ENCODE peak calls at places on chromosomes 1 and 21, in six cellular contexts. One of them, this sample, is unnamed.

GRCh38 chr1:29849038-29849750 is 612.9 kb downstream of the PTPRU start:
- DNase-seq in ovary: no peak
- DNase-seq in pancreas: no peak
- DNase-seq in astrocyte of the cerebellum: no peak
- DNase-seq in CD8-positive, alpha-beta T cell: peak
- DNase-seq in epithelial cell of esophagus: peak
- DNase-seq in this sample: peak

GRCh38 chr1:43858324-43858723 is 75.3 kb upstream of the ARTN start:
- DNase-seq in ovary: peak
- DNase-seq in astrocyte of the cerebellum: peak
- DNase-seq in CD8-positive, alpha-beta T cell: no peak
- DNase-seq in epithelial cell of esophagus: peak
- DNase-seq in pancreas: no peak
- DNase-seq in this sample: no peak

GRCh38 chr1:93779540-93780121 is 98.0 kb upstream of the BCAR3 start:
- DNase-seq in pancreas: no peak
- DNase-seq in epithelial cell of esophagus: peak
- DNase-seq in astrocyte of the cerebellum: peak
- DNase-seq in CD8-positive, alpha-beta T cell: no peak
- DNase-seq in ovary: no peak
- DNase-seq in this sample: no peak

GRCh38 chr1:57835620-57836019 is 411.8 kb upstream of the DAB1 start:
- DNase-seq in ovary: no peak
- DNase-seq in pancreas: no peak
- DNase-seq in CD8-positive, alpha-beta T cell: no peak
- DNase-seq in astrocyte of the cerebellum: no peak
- DNase-seq in epithelial cell of esophagus: peak
- DNase-seq in this sample: no peak

GRCh38 chr1:4130096-4130495 is 230.0 kb upstream of the C1orf174 start:
- DNase-seq in CD8-positive, alpha-beta T cell: no peak
- DNase-seq in epithelial cell of esophagus: no peak
- DNase-seq in pancreas: no peak
- DNase-seq in ovary: no peak
- DNase-seq in astrocyte of the cerebellum: no peak
- DNase-seq in this sample: no peak

GRCh38 chr1:21815724-21816311 is 3.8 kb downstream of the LDLRAD2 start:
- DNase-seq in epithelial cell of esophagus: no peak
- DNase-seq in CD8-positive, alpha-beta T cell: no peak
- DNase-seq in ovary: no peak
- DNase-seq in astrocyte of the cerebellum: no peak
- DNase-seq in pancreas: peak
- DNase-seq in this sample: no peak

GRCh38 chr1:172466795-172467407 is 23.0 kb upstream of the PIGC start:
- DNase-seq in epithelial cell of esophagus: peak
- DNase-seq in pancreas: no peak
- DNase-seq in ovary: no peak
- DNase-seq in CD8-positive, alpha-beta T cell: no peak
- DNase-seq in astrocyte of the cerebellum: no peak
- DNase-seq in this sample: no peak

GRCh38 chr21:45979651-45980050 is 1.9 kb upstream of the COL6A1 start:
- DNase-seq in pancreas: no peak
- DNase-seq in CD8-positive, alpha-beta T cell: no peak
- DNase-seq in ovary: no peak
- DNase-seq in epithelial cell of esophagus: no peak
- DNase-seq in astrocyte of the cerebellum: no peak
- DNase-seq in this sample: no peak

GRCh38 chr21:36265431-36265830 is 54.6 kb upstream of the MORC3 start:
- DNase-seq in CD8-positive, alpha-beta T cell: no peak
- DNase-seq in pancreas: no peak
- DNase-seq in epithelial cell of esophagus: no peak
- DNase-seq in astrocyte of the cerebellum: no peak
- DNase-seq in ovary: no peak
- DNase-seq in this sample: no peak

GRCh38 chr1:164560076-164560475 is 1.1 kb downstream of the PBX1 start:
- DNase-seq in ovary: no peak
- DNase-seq in epithelial cell of esophagus: no peak
- DNase-seq in astrocyte of the cerebellum: no peak
- DNase-seq in CD8-positive, alpha-beta T cell: no peak
- DNase-seq in pancreas: no peak
- DNase-seq in this sample: no peak

GRCh38 chr1:161791889-161792655 is 26.0 kb downstream of the ATF6 start:
- DNase-seq in ovary: no peak
- DNase-seq in epithelial cell of esophagus: peak
- DNase-seq in CD8-positive, alpha-beta T cell: no peak
- DNase-seq in pancreas: no peak
- DNase-seq in astrocyte of the cerebellum: no peak
- DNase-seq in this sample: no peak

GRCh38 chr21:28742527-28742926 is 250.2 kb downstream of the LTN1 start:
- DNase-seq in epithelial cell of esophagus: peak
- DNase-seq in astrocyte of the cerebellum: peak
- DNase-seq in pancreas: no peak
- DNase-seq in CD8-positive, alpha-beta T cell: no peak
- DNase-seq in ovary: no peak
- DNase-seq in this sample: no peak

GRCh38 chr1:183185941-183186490 is at the start of gene LAMC2:
- DNase-seq in ovary: peak
- DNase-seq in CD8-positive, alpha-beta T cell: no peak
- DNase-seq in pancreas: peak
- DNase-seq in astrocyte of the cerebellum: peak
- DNase-seq in epithelial cell of esophagus: peak
- DNase-seq in this sample: no peak

GRCh38 chr1:218377143-218377660 is 32.1 kb downstream of the TGFB2 start:
- DNase-seq in pancreas: no peak
- DNase-seq in ovary: no peak
- DNase-seq in CD8-positive, alpha-beta T cell: peak
- DNase-seq in epithelial cell of esophagus: peak
- DNase-seq in astrocyte of the cerebellum: peak
- DNase-seq in this sample: peak

GRCh38 chr1:164320780-164321683 is 238.0 kb upstream of the PBX1 start:
- DNase-seq in astrocyte of the cerebellum: peak
- DNase-seq in epithelial cell of esophagus: peak
- DNase-seq in pancreas: peak
- DNase-seq in ovary: peak
- DNase-seq in CD8-positive, alpha-beta T cell: no peak
- DNase-seq in this sample: no peak

GRCh38 chr1:64251971-64252370 is 48.5 kb downstream of the UBE2U start:
- DNase-seq in astrocyte of the cerebellum: no peak
- DNase-seq in epithelial cell of esophagus: no peak
- DNase-seq in pancreas: no peak
- DNase-seq in ovary: no peak
- DNase-seq in CD8-positive, alpha-beta T cell: no peak
- DNase-seq in this sample: no peak

GRCh38 chr1:63835075-63835633 is 61.3 kb downstream of the ROR1 start:
- DNase-seq in pancreas: no peak
- DNase-seq in epithelial cell of esophagus: peak
- DNase-seq in CD8-positive, alpha-beta T cell: no peak
- DNase-seq in ovary: no peak
- DNase-seq in astrocyte of the cerebellum: no peak
- DNase-seq in this sample: no peak

GRCh38 chr21:46095814-46096595 is 1.9 kb upstream of the COL6A2 start:
- DNase-seq in ovary: peak
- DNase-seq in astrocyte of the cerebellum: no peak
- DNase-seq in pancreas: peak
- DNase-seq in CD8-positive, alpha-beta T cell: peak
- DNase-seq in epithelial cell of esophagus: no peak
- DNase-seq in this sample: no peak

GRCh38 chr1:235093013-235093618 is 35.5 kb downstream of the TOMM20 start:
- DNase-seq in ovary: no peak
- DNase-seq in epithelial cell of esophagus: peak
- DNase-seq in CD8-positive, alpha-beta T cell: no peak
- DNase-seq in astrocyte of the cerebellum: no peak
- DNase-seq in pancreas: no peak
- DNase-seq in this sample: peak

GRCh38 chr1:32749726-32750224 is 47.2 kb upstream of the SYNC start:
- DNase-seq in epithelial cell of esophagus: no peak
- DNase-seq in astrocyte of the cerebellum: no peak
- DNase-seq in pancreas: no peak
- DNase-seq in CD8-positive, alpha-beta T cell: no peak
- DNase-seq in ovary: no peak
- DNase-seq in this sample: no peak

GRCh38 chr1:94463765-94464330 is 45.7 kb downstream of the ABCD3 start:
- DNase-seq in epithelial cell of esophagus: peak
- DNase-seq in pancreas: no peak
- DNase-seq in ovary: no peak
- DNase-seq in CD8-positive, alpha-beta T cell: no peak
- DNase-seq in astrocyte of the cerebellum: peak
- DNase-seq in this sample: peak

GRCh38 chr1:41587791-41588190 is 103.3 kb upstream of the EDN2 start:
- DNase-seq in ovary: no peak
- DNase-seq in CD8-positive, alpha-beta T cell: no peak
- DNase-seq in astrocyte of the cerebellum: no peak
- DNase-seq in epithelial cell of esophagus: no peak
- DNase-seq in pancreas: no peak
- DNase-seq in this sample: no peak

GRCh38 chr1:117048431-117049133 is 11.5 kb upstream of the TTF2 start:
- DNase-seq in CD8-positive, alpha-beta T cell: no peak
- DNase-seq in epithelial cell of esophagus: no peak
- DNase-seq in astrocyte of the cerebellum: no peak
- DNase-seq in pancreas: no peak
- DNase-seq in ovary: no peak
- DNase-seq in this sample: no peak

GRCh38 chr21:34703566-34703965 is 34.8 kb downstream of the CLIC6 start:
- DNase-seq in ovary: no peak
- DNase-seq in pancreas: no peak
- DNase-seq in CD8-positive, alpha-beta T cell: no peak
- DNase-seq in epithelial cell of esophagus: no peak
- DNase-seq in astrocyte of the cerebellum: no peak
- DNase-seq in this sample: no peak

GRCh38 chr1:36175137-36176095 is 19.5 kb downstream of the MAP7D1 start:
- DNase-seq in CD8-positive, alpha-beta T cell: no peak
- DNase-seq in pancreas: peak
- DNase-seq in astrocyte of the cerebellum: no peak
- DNase-seq in ovary: no peak
- DNase-seq in epithelial cell of esophagus: no peak
- DNase-seq in this sample: peak

GRCh38 chr1:182120411-182121258 is 59.1 kb upstream of the ZNF648 start:
- DNase-seq in ovary: peak
- DNase-seq in pancreas: peak
- DNase-seq in CD8-positive, alpha-beta T cell: no peak
- DNase-seq in epithelial cell of esophagus: peak
- DNase-seq in astrocyte of the cerebellum: peak
- DNase-seq in this sample: no peak

GRCh38 chr21:41327753-41328152 is 11.2 kb downstream of the FAM3B start:
- DNase-seq in astrocyte of the cerebellum: no peak
- DNase-seq in pancreas: no peak
- DNase-seq in CD8-positive, alpha-beta T cell: no peak
- DNase-seq in ovary: no peak
- DNase-seq in epithelial cell of esophagus: no peak
- DNase-seq in this sample: no peak

GRCh38 chr1:31580891-31581603 is 4.7 kb downstream of the TINAGL1 start:
- DNase-seq in ovary: no peak
- DNase-seq in astrocyte of the cerebellum: no peak
- DNase-seq in epithelial cell of esophagus: no peak
- DNase-seq in pancreas: no peak
- DNase-seq in CD8-positive, alpha-beta T cell: no peak
- DNase-seq in this sample: no peak

GRCh38 chr1:200410566-200410878 is 686 bp upstream of the ZNF281 start:
- DNase-seq in CD8-positive, alpha-beta T cell: no peak
- DNase-seq in ovary: no peak
- DNase-seq in astrocyte of the cerebellum: no peak
- DNase-seq in epithelial cell of esophagus: peak
- DNase-seq in pancreas: no peak
- DNase-seq in this sample: peak
- H3K4me3 ChIP-seq in CD8-positive, alpha-beta T cell: peak
- H3K4me3 ChIP-seq in ovary: peak
- H3K4me3 ChIP-seq in astrocyte of the cerebellum: peak
- H3K4me3 ChIP-seq in epithelial cell of esophagus: peak
- H3K4me3 ChIP-seq in pancreas: peak
- H3K4me3 ChIP-seq in this sample: peak

DNA sequence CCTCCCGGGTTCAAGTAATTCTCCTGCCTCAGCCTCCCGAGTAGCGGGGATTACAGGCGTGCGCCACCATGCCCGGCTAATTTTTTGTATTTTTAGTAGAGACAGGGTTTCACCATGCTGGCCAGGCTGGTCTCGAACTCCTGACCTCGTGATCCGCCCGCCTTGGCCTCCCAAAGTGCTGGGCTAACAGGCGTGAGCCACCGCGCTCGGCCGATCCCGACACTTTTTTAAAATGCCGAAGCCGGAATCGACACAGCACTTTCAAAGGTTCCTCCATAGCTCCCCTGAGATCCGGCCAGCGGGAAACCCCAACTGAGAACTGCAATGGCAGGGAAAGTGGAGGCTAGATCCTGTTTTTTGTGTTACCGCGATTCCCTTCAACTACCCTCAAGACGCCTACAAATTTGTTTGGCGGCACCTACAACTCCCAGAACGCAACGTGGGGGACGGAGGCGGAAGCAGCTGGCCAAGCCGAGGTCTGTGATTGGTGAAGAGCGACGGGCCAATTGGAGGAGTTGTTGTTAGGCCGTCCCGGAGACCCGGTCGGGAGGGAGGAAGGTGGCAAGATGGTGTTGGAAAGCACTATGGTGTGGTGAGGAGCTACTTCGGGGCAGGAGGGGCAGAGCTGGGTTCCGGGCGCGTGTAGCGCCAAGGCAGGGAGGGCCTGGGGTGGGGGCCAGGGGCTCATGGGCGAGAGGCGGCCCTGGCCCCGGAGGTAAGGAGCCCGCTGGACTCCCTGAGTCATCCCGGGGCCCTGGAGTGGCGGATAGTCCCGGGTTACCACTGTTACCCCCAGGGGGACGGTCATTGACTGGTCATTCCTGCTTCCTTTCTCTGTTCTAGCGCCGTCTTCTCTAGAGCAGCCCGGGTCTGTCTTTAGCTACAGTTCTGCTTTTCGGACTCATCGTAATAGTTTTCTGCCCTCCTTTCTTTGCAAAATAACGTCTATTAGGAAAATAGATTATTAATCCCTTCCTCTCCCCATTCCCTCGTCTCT is at the start of gene PSMD4:
- DNase-seq in pancreas: peak
- DNase-seq in CD8-positive, alpha-beta T cell: peak
- DNase-seq in epithelial cell of esophagus: peak
- DNase-seq in astrocyte of the cerebellum: peak
- DNase-seq in ovary: peak
- DNase-seq in this sample: peak
- TF ChIP-seq CTCF in pancreas: no peak
- TF ChIP-seq CTCF in CD8-positive, alpha-beta T cell: no peak
- TF ChIP-seq CTCF in epithelial cell of esophagus: no peak
- TF ChIP-seq CTCF in astrocyte of the cerebellum: no peak
- TF ChIP-seq CTCF in ovary: no peak
- TF ChIP-seq CTCF in this sample: no peak

DNA sequence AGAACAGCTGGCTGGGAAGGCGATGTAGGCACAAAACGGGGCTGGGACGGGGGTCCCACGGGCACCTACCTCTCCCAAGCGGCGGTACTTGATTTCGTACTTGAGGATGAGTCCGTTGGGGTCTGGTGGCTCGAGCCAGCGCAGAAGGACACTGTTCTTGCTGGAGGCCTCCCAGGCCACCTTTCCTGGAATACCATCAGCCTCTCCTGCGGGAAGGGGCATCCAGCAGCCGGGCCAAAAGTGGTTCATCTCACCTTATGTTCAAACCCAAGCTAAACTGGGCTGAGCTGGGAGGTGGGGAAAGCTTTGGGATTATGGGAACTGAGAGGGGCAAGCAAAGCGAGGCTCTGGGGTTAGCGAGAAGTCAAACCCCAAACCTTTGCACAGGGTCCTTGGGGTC is 14.3 kb downstream of the INSRR start:
- DNase-seq in epithelial cell of esophagus: no peak
- DNase-seq in astrocyte of the cerebellum: no peak
- DNase-seq in ovary: no peak
- DNase-seq in CD8-positive, alpha-beta T cell: no peak
- DNase-seq in pancreas: peak
- DNase-seq in this sample: no peak
- H3K4me3 ChIP-seq in epithelial cell of esophagus: no peak
- H3K4me3 ChIP-seq in astrocyte of the cerebellum: no peak
- H3K4me3 ChIP-seq in ovary: no peak
- H3K4me3 ChIP-seq in CD8-positive, alpha-beta T cell: peak
- H3K4me3 ChIP-seq in pancreas: no peak
- H3K4me3 ChIP-seq in this sample: no peak

GRCh38 chr1:51506537-51506936 is 12.5 kb downstream of the EPS15 start:
- DNase-seq in astrocyte of the cerebellum: peak
- DNase-seq in ovary: no peak
- DNase-seq in epithelial cell of esophagus: peak
- DNase-seq in pancreas: no peak
- DNase-seq in CD8-positive, alpha-beta T cell: no peak
- DNase-seq in this sample: peak
- TF ChIP-seq CTCF in astrocyte of the cerebellum: no peak
- TF ChIP-seq CTCF in ovary: no peak
- TF ChIP-seq CTCF in epithelial cell of esophagus: no peak
- TF ChIP-seq CTCF in pancreas: no peak
- TF ChIP-seq CTCF in CD8-positive, alpha-beta T cell: no peak
- TF ChIP-seq CTCF in this sample: no peak